ENCODE peak calls at places on chromosomes 3 and 15, in eight cellular contexts. Q, Z, M, R, O, T, N and X are unnamed samples.

GRCh38 chr3:108477511-108478147 is 32.8 kb downstream of the MYH15 start:
- DNase-seq in Q (peak), Z (no peak), M (peak), R (peak), O (peak), T (peak), N (peak), X (peak)

GRCh38 chr3:42043116-42043796 is 47.9 kb upstream of the TRAK1 start:
- DNase-seq in Q (peak), Z (no peak), M (peak), R (no peak), O (peak), T (peak), N (no peak), X (peak)

GRCh38 chr15:35680951-35681350 is 135.0 kb upstream of the DPH6 start:
- DNase-seq in Q (no peak), Z (no peak), M (no peak), R (no peak), O (no peak), T (peak), N (no peak), X (no peak)

GRCh38 chr3:101204246-101204645 is 116.1 kb downstream of the IMPG2 start:
- DNase-seq in Q (no peak), Z (no peak), M (no peak), R (peak), O (no peak), T (peak), N (no peak), X (peak)

GRCh38 chr15:74406992-74407705 is 26.6 kb downstream of the SEMA7A start:
- DNase-seq in Q (peak), Z (no peak), M (peak), R (peak), O (peak), T (peak), N (peak), X (peak)

GRCh38 chr3:31934866-31935265 is 46.2 kb downstream of the OSBPL10 start:
- DNase-seq in Q (peak), Z (no peak), M (no peak), R (peak), O (peak), T (peak), N (no peak), X (no peak)

GRCh38 chr3:112604536-112604935 is 36.4 kb downstream of the CCDC80 start:
- DNase-seq in Q (peak), Z (no peak), M (peak), R (no peak), O (peak), T (peak), N (no peak), X (peak)

GRCh38 chr3:160012108-160012507 is 23.5 kb downstream of the IL12A start:
- DNase-seq in Q (no peak), Z (no peak), M (no peak), R (no peak), O (no peak), T (no peak), N (no peak), X (no peak)

GRCh38 chr3:133799794-133800585 is 5.6 kb upstream of the SRPRB start:
- DNase-seq in Q (peak), Z (no peak), M (no peak), R (peak), O (no peak), T (peak), N (no peak), X (peak)

GRCh38 chr3:43871627-43872245 is 181.0 kb downstream of the ABHD5 start:
- DNase-seq in Q (no peak), Z (no peak), M (no peak), R (no peak), O (no peak), T (peak), N (no peak), X (no peak)

GRCh38 chr3:20185364-20185732 is 658 bp downstream of the SGO1 start:
- DNase-seq in Q (peak), Z (no peak), M (no peak), R (peak), O (peak), T (peak), N (no peak), X (peak)

GRCh38 chr3:195207731-195208130 is 63.2 kb downstream of the XXYLT1 start:
- DNase-seq in Q (no peak), Z (no peak), M (no peak), R (no peak), O (no peak), T (peak), N (no peak), X (peak)

GRCh38 chr15:89356634-89357298 is 22.1 kb upstream of the POLG start:
- DNase-seq in Q (peak), Z (peak), M (no peak), R (peak), O (peak), T (no peak), N (peak), X (no peak)

GRCh38 chr15:45254405-45255293 is 2.6 kb downstream of the SLC28A2 start:
- DNase-seq in Q (peak), Z (no peak), M (no peak), R (peak), O (no peak), T (no peak), N (no peak), X (peak)

GRCh38 chr15:101396484-101397261 is 92.8 kb downstream of the PCSK6 start:
- DNase-seq in Q (no peak), Z (no peak), M (no peak), R (no peak), O (no peak), T (no peak), N (no peak), X (no peak)

GRCh38 chr3:72488736-72489030 is 359.6 kb downstream of the SHQ1 start:
- DNase-seq in Q (peak), Z (no peak), M (no peak), R (no peak), O (no peak), T (peak), N (no peak), X (peak)

GRCh38 chr15:42046597-42046996 is 25.8 kb upstream of the PLA2G4E start:
- DNase-seq in Q (peak), Z (no peak), M (no peak), R (no peak), O (peak), T (no peak), N (peak), X (no peak)

GRCh38 chr15:89404023-89404422 is 69.4 kb upstream of the POLG start:
- DNase-seq in Q (no peak), Z (no peak), M (no peak), R (no peak), O (no peak), T (no peak), N (no peak), X (no peak)

GRCh38 chr3:67558429-67558828 is 96.0 kb downstream of the SUCLG2 start:
- DNase-seq in Q (no peak), Z (no peak), M (no peak), R (no peak), O (no peak), T (peak), N (no peak), X (peak)

DNA sequence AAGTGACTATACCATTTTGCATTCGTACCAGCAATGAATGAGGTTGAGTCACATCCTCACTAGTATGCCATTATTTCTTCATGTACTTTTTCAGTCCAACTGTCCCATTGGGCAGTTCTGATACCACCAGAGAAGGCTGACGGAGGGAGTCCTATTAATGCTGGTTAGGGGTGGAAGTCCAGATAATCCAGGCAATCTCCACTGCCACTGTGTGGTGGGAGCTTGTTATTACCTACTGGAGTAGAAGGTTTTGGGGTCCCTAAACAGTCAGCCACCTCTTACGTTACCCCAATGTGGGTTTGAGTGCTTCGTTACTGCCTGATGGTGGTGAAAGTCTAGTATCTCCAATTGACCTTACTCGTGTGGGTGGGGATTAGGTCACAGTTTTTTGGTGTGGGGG is 210.8 kb downstream of the DOCK3 start:
- DNase-seq in Q (peak), Z (no peak), M (peak), R (peak), O (no peak), T (no peak), N (no peak), X (no peak)
- TF ChIP-seq CTCF in Q (peak), Z (peak), M (peak), R (peak), O (no peak), T (no peak), N (no peak), X (no peak)

GRCh38 chr15:99085413-99086326 is 19.2 kb upstream of the SYNM start:
- DNase-seq in Q (no peak), Z (no peak), M (no peak), R (peak), O (no peak), T (peak), N (no peak), X (peak)

GRCh38 chr15:99087405-99087943 is 17.4 kb upstream of the SYNM start:
- DNase-seq in Q (no peak), Z (no peak), M (no peak), R (no peak), O (no peak), T (no peak), N (no peak), X (no peak)

GRCh38 chr15:99086327-99086667 is 18.6 kb upstream of the SYNM start:
- DNase-seq in Q (no peak), Z (no peak), M (no peak), R (no peak), O (no peak), T (no peak), N (no peak), X (no peak)

GRCh38 chr15:99082798-99083197 is 22.1 kb upstream of the SYNM start:
- DNase-seq in Q (no peak), Z (no peak), M (no peak), R (no peak), O (no peak), T (no peak), N (no peak), X (no peak)

GRCh38 chr15:99084965-99085364 is 19.9 kb upstream of the SYNM start:
- DNase-seq in Q (no peak), Z (no peak), M (no peak), R (no peak), O (no peak), T (no peak), N (no peak), X (no peak)
- H3K4me3 ChIP-seq in Q (no peak), Z (no peak), M (no peak), R (no peak), O (no peak), T (no peak), N (no peak), X (no peak)

GRCh38 chr3:12598890-12599289 is 42.0 kb downstream of the MKRN2 start:
- DNase-seq in Q (no peak), Z (no peak), M (no peak), R (no peak), O (no peak), T (no peak), N (no peak), X (peak)

GRCh38 chr3:12603969-12604368 is 47.1 kb downstream of the MKRN2 start:
- DNase-seq in Q (no peak), Z (no peak), M (no peak), R (no peak), O (no peak), T (no peak), N (no peak), X (no peak)

DNA sequence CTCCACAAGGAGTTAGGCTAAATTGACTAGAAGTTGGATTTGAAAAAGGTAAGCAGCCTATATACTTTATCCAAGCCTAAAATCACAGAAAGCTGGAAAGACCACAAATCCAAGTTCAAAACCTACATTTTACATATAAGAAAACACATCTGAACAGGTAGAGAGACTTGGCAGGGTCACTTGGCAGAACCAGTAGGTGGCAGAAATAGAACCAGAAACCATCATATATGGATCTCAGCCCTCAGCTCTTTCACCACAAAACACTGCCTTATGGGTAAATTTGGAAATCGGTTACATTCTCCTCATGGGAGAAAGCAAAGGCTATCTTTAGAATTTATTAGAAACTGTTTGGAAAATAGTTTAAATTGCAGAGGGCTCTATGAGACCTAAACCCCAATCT is 44.2 kb downstream of the MKRN2 start:
- DNase-seq in Q (peak), Z (no peak), M (no peak), R (no peak), O (no peak), T (peak), N (peak), X (peak)
- TF ChIP-seq CTCF in Q (peak), Z (no peak), M (peak), R (peak), O (no peak), T (peak), N (no peak), X (peak)

GRCh38 chr3:23822559-23822958 is 16.8 kb downstream of the UBE2E1 start:
- DNase-seq in Q (no peak), Z (no peak), M (no peak), R (no peak), O (no peak), T (no peak), N (no peak), X (no peak)

GRCh38 chr3:23826382-23827061 is 20.8 kb downstream of the UBE2E1 start:
- DNase-seq in Q (no peak), Z (peak), M (no peak), R (no peak), O (no peak), T (peak), N (no peak), X (peak)

GRCh38 chr3:23825802-23826201 is 20.0 kb downstream of the UBE2E1 start:
- DNase-seq in Q (no peak), Z (no peak), M (no peak), R (no peak), O (no peak), T (no peak), N (no peak), X (no peak)

GRCh38 chr3:23823620-23824019 is 17.9 kb downstream of the UBE2E1 start:
- DNase-seq in Q (no peak), Z (no peak), M (no peak), R (no peak), O (no peak), T (no peak), N (no peak), X (no peak)

GRCh38 chr3:23824699-23825444 is 19.1 kb downstream of the UBE2E1 start:
- DNase-seq in Q (no peak), Z (no peak), M (no peak), R (peak), O (no peak), T (no peak), N (no peak), X (no peak)
- H3K4me3 ChIP-seq in Q (no peak), Z (no peak), M (no peak), R (no peak), O (no peak), T (no peak), N (no peak), X (no peak)

GRCh38 chr15:64356443-64357040 is 569 bp upstream of the CSNK1G1 start:
- DNase-seq in Q (peak), Z (no peak), M (peak), R (peak), O (no peak), T (peak), N (peak), X (peak)
- TF ChIP-seq CTCF in Q (peak), Z (peak), M (peak), R (peak), O (peak), T (peak), N (peak), X (peak)

GRCh38 chr3:27504749-27505148 is 20.6 kb upstream of the SLC4A7 start:
- DNase-seq in Q (no peak), Z (no peak), M (no peak), R (no peak), O (no peak), T (no peak), N (no peak), X (peak)
- H3K4me3 ChIP-seq in Q (no peak), Z (no peak), M (no peak), R (no peak), O (no peak), T (no peak), N (no peak), X (no peak)

GRCh38 chr15:40031300-40031699 is 7.7 kb downstream of the SRP14 start:
- DNase-seq in Q (no peak), Z (no peak), M (no peak), R (no peak), O (no peak), T (no peak), N (no peak), X (no peak)

GRCh38 chr15:40032125-40032839 is 6.7 kb downstream of the SRP14 start:
- DNase-seq in Q (no peak), Z (no peak), M (peak), R (no peak), O (no peak), T (no peak), N (no peak), X (no peak)

GRCh38 chr15:40028193-40028592 is 10.8 kb downstream of the SRP14 start:
- DNase-seq in Q (no peak), Z (no peak), M (no peak), R (no peak), O (no peak), T (no peak), N (no peak), X (no peak)

GRCh38 chr15:40028853-40029252 is 10.1 kb downstream of the SRP14 start:
- DNase-seq in Q (no peak), Z (no peak), M (no peak), R (no peak), O (no peak), T (no peak), N (no peak), X (no peak)

GRCh38 chr15:40029979-40030893 is 8.7 kb downstream of the SRP14 start:
- DNase-seq in Q (peak), Z (no peak), M (no peak), R (peak), O (no peak), T (peak), N (no peak), X (peak)
- TF ChIP-seq CTCF in Q (peak), Z (peak), M (peak), R (peak), O (peak), T (peak), N (peak), X (peak)

DNA sequence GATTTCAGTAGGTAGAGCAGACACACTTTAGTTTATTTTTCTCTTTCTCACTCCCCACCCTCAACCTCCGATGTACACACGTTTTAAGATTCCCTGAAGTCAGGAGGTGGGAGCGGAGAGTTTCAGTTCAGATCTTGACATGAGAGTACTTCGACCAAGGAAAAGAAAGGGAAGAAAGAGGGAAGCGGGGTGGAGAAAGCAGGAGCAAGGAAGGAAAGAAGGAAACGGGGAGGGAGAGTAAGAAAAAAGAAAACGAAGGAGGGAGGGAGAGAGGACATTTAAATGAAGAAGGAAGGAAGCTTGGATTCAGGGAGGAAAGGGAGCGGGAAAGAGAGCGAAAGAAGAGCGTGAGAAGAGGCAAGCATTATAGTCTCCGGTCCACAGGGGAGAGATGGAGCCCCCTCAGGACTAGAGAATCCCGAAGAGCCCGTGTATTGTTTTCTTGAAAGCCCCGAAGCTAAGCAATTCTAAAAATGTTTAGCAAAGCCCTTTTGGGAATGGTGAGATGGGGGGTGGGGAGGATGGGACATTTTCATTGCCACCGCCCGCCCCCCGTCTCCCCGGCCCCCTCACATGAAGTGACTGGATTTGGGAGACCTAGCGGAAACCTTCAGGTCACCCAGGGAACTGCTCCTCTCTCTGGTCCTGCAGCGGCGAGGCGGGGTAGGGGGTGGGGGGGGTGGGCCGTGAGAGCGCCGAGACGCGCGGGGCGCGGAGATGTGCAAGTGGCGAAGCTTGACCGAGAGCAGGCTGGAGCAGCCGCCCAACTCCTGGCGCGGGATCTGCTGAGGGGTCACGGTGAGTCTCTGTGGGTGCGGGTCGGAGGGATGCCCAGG is 942 bp upstream of the MME start:
- DNase-seq in Q (no peak), Z (no peak), M (no peak), R (no peak), O (no peak), T (peak), N (no peak), X (peak)
- H3K4me3 ChIP-seq in Q (peak), Z (peak), M (peak), R (peak), O (peak), T (peak), N (peak), X (peak)

GRCh38 chr3:197801801-197802504 is 10.9 kb downstream of the LRCH3 start:
- DNase-seq in Q (peak), Z (no peak), M (no peak), R (peak), O (no peak), T (peak), N (no peak), X (peak)
- TF ChIP-seq CTCF in Q (peak), Z (no peak), M (peak), R (peak), O (peak), T (peak), N (peak), X (peak)

GRCh38 chr3:150035910-150036661 is 65.4 kb upstream of the PFN2 start:
- DNase-seq in Q (no peak), Z (no peak), M (no peak), R (no peak), O (no peak), T (no peak), N (no peak), X (no peak)

GRCh38 chr3:150041877-150042276 is 71.2 kb upstream of the PFN2 start:
- DNase-seq in Q (no peak), Z (no peak), M (no peak), R (no peak), O (no peak), T (no peak), N (no peak), X (no peak)

GRCh38 chr3:150040097-150040496 is 69.4 kb upstream of the PFN2 start:
- DNase-seq in Q (no peak), Z (no peak), M (no peak), R (no peak), O (no peak), T (no peak), N (no peak), X (no peak)

GRCh38 chr3:150036780-150037179 is 66.1 kb upstream of the PFN2 start:
- DNase-seq in Q (no peak), Z (no peak), M (no peak), R (no peak), O (no peak), T (no peak), N (no peak), X (no peak)

DNA sequence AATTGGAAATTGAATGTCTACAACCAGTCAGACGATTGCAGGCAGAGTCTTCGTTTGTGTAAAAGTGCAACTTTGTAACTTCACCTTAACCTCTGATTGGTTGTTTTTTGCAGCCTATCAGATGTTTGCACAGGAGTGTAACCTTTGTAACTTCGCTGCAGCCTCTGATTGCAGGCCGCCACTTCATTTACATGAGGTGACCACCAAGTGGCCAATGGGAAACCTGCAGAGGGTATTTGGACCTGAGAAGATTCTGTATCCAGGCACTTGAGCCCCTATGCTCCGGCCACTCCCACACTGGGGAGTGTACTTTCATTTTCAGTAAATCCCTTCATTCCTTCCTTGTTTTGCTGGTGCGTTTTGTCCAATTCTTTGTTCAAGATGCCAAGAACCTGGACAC is 68.1 kb upstream of the PFN2 start:
- DNase-seq in Q (no peak), Z (no peak), M (no peak), R (no peak), O (no peak), T (no peak), N (no peak), X (peak)
- H3K4me3 ChIP-seq in Q (no peak), Z (peak), M (no peak), R (no peak), O (no peak), T (no peak), N (no peak), X (peak)